ENCODE peak calls at places on chromosomes 13 and 19, in nine cellular contexts. One of them, this sample, is unnamed. For H3K36me3, the result is how much of the 10 kb centered on the place peaks cover.

GRCh38 chr19:16825312-16826168 is 3.7 kb upstream of the SIN3B start:
- DNase-seq in Caco-2: no peak
- DNase-seq in PC-9: no peak
- DNase-seq in ascending aorta: no peak
- DNase-seq in colonic mucosa: peak
- DNase-seq in endodermal cell: peak
- DNase-seq in breast epithelium: peak
- DNase-seq in lung: peak
- DNase-seq in IMR-90: peak
- DNase-seq in this sample: no peak

GRCh38 chr13:54232700-54233099 is 1204.1 kb downstream of the OLFM4 start:
- DNase-seq in endodermal cell: no peak
- DNase-seq in lung: no peak
- DNase-seq in colonic mucosa: no peak
- DNase-seq in PC-9: no peak
- DNase-seq in ascending aorta: no peak
- DNase-seq in breast epithelium: no peak
- DNase-seq in Caco-2: no peak
- DNase-seq in IMR-90: no peak
- DNase-seq in this sample: no peak

GRCh38 chr19:53659292-53659691 is 27.5 kb downstream of the DPRX start:
- DNase-seq in breast epithelium: no peak
- DNase-seq in PC-9: peak
- DNase-seq in ascending aorta: no peak
- DNase-seq in Caco-2: peak
- DNase-seq in lung: no peak
- DNase-seq in IMR-90: no peak
- DNase-seq in colonic mucosa: no peak
- DNase-seq in endodermal cell: peak
- DNase-seq in this sample: peak

GRCh38 chr13:26619321-26619720 is 61.8 kb downstream of the WASF3 start:
- DNase-seq in endodermal cell: no peak
- DNase-seq in colonic mucosa: no peak
- DNase-seq in Caco-2: no peak
- DNase-seq in IMR-90: peak
- DNase-seq in lung: no peak
- DNase-seq in ascending aorta: no peak
- DNase-seq in breast epithelium: no peak
- DNase-seq in PC-9: no peak
- DNase-seq in this sample: no peak

GRCh38 chr13:49791753-49792549 is 531 bp downstream of the KPNA3 start:
- DNase-seq in lung: peak
- DNase-seq in PC-9: no peak
- DNase-seq in endodermal cell: peak
- DNase-seq in colonic mucosa: peak
- DNase-seq in breast epithelium: no peak
- DNase-seq in Caco-2: peak
- DNase-seq in ascending aorta: no peak
- DNase-seq in IMR-90: peak
- DNase-seq in this sample: peak

GRCh38 chr19:7908742-7909461 is 5.2 kb downstream of the MAP2K7 start:
- DNase-seq in PC-9: no peak
- DNase-seq in lung: no peak
- DNase-seq in breast epithelium: no peak
- DNase-seq in endodermal cell: no peak
- DNase-seq in colonic mucosa: no peak
- DNase-seq in ascending aorta: no peak
- DNase-seq in Caco-2: peak
- DNase-seq in IMR-90: no peak
- DNase-seq in this sample: no peak

GRCh38 chr13:27658569-27658968 is 36.9 kb downstream of the POLR1D start:
- DNase-seq in Caco-2: no peak
- DNase-seq in IMR-90: peak
- DNase-seq in endodermal cell: no peak
- DNase-seq in colonic mucosa: no peak
- DNase-seq in breast epithelium: no peak
- DNase-seq in PC-9: peak
- DNase-seq in ascending aorta: no peak
- DNase-seq in lung: no peak
- DNase-seq in this sample: peak

GRCh38 chr13:28533049-28533436 is 38.1 kb upstream of the FLT1 start:
- DNase-seq in PC-9: no peak
- DNase-seq in lung: no peak
- DNase-seq in ascending aorta: no peak
- DNase-seq in colonic mucosa: no peak
- DNase-seq in endodermal cell: no peak
- DNase-seq in breast epithelium: no peak
- DNase-seq in Caco-2: no peak
- DNase-seq in IMR-90: no peak
- DNase-seq in this sample: peak

GRCh38 chr19:35710784-35711723 is 6.7 kb downstream of the ZBTB32 start:
- DNase-seq in colonic mucosa: no peak
- DNase-seq in Caco-2: no peak
- DNase-seq in breast epithelium: no peak
- DNase-seq in endodermal cell: no peak
- DNase-seq in PC-9: no peak
- DNase-seq in lung: no peak
- DNase-seq in IMR-90: no peak
- DNase-seq in ascending aorta: no peak
- DNase-seq in this sample: no peak

GRCh38 chr13:113142876-113143275 is 15.6 kb upstream of the PROZ start:
- DNase-seq in IMR-90: no peak
- DNase-seq in Caco-2: no peak
- DNase-seq in endodermal cell: peak
- DNase-seq in breast epithelium: peak
- DNase-seq in colonic mucosa: no peak
- DNase-seq in ascending aorta: no peak
- DNase-seq in PC-9: no peak
- DNase-seq in lung: no peak
- DNase-seq in this sample: no peak

GRCh38 chr13:95677564-95678386 is 836 bp downstream of the DNAJC3 start:
- DNase-seq in ascending aorta: no peak
- DNase-seq in lung: peak
- DNase-seq in Caco-2: no peak
- DNase-seq in colonic mucosa: peak
- DNase-seq in breast epithelium: no peak
- DNase-seq in IMR-90: peak
- DNase-seq in endodermal cell: no peak
- DNase-seq in PC-9: no peak
- DNase-seq in this sample: peak

GRCh38 chr13:53382008-53382407 is 353.4 kb downstream of the OLFM4 start:
- DNase-seq in PC-9: no peak
- DNase-seq in lung: no peak
- DNase-seq in breast epithelium: no peak
- DNase-seq in endodermal cell: peak
- DNase-seq in IMR-90: no peak
- DNase-seq in colonic mucosa: no peak
- DNase-seq in ascending aorta: no peak
- DNase-seq in Caco-2: no peak
- DNase-seq in this sample: no peak

GRCh38 chr19:55703790-55704215 is 28.8 kb downstream of the EPN1 start:
- DNase-seq in lung: no peak
- DNase-seq in ascending aorta: no peak
- DNase-seq in Caco-2: no peak
- DNase-seq in colonic mucosa: no peak
- DNase-seq in PC-9: no peak
- DNase-seq in IMR-90: no peak
- DNase-seq in breast epithelium: no peak
- DNase-seq in endodermal cell: peak
- DNase-seq in this sample: no peak

GRCh38 chr13:41694902-41695301 is 237.6 kb downstream of the RGCC start:
- DNase-seq in breast epithelium: no peak
- DNase-seq in ascending aorta: peak
- DNase-seq in PC-9: no peak
- DNase-seq in Caco-2: no peak
- DNase-seq in IMR-90: peak
- DNase-seq in endodermal cell: no peak
- DNase-seq in lung: peak
- DNase-seq in colonic mucosa: peak
- DNase-seq in this sample: peak

GRCh38 chr19:33688657-33688992 is 66.9 kb downstream of the CHST8 start:
- DNase-seq in ascending aorta: no peak
- DNase-seq in Caco-2: no peak
- DNase-seq in IMR-90: no peak
- DNase-seq in endodermal cell: no peak
- DNase-seq in breast epithelium: peak
- DNase-seq in PC-9: no peak
- DNase-seq in colonic mucosa: no peak
- DNase-seq in lung: no peak
- DNase-seq in this sample: no peak

GRCh38 chr19:39949026-39949747 is 14.8 kb upstream of the FCGBP start:
- DNase-seq in endodermal cell: no peak
- DNase-seq in colonic mucosa: no peak
- DNase-seq in breast epithelium: no peak
- DNase-seq in ascending aorta: no peak
- DNase-seq in lung: peak
- DNase-seq in Caco-2: no peak
- DNase-seq in IMR-90: no peak
- DNase-seq in PC-9: no peak
- DNase-seq in this sample: no peak

GRCh38 chr19:7597689-7598088 is 2.0 kb downstream of the CAMSAP3 start:
- DNase-seq in ascending aorta: no peak
- DNase-seq in endodermal cell: no peak
- DNase-seq in Caco-2: no peak
- DNase-seq in colonic mucosa: no peak
- DNase-seq in PC-9: no peak
- DNase-seq in lung: no peak
- DNase-seq in IMR-90: no peak
- DNase-seq in breast epithelium: no peak
- DNase-seq in this sample: no peak

GRCh38 chr19:34226036-34226435 is 28.3 kb upstream of the GARRE1 start:
- DNase-seq in breast epithelium: no peak
- DNase-seq in IMR-90: no peak
- DNase-seq in ascending aorta: no peak
- DNase-seq in colonic mucosa: no peak
- DNase-seq in Caco-2: no peak
- DNase-seq in endodermal cell: no peak
- DNase-seq in lung: no peak
- DNase-seq in PC-9: no peak
- DNase-seq in this sample: no peak

GRCh38 chr19:18697680-18698079 is 14.2 kb downstream of the CRTC1 start:
- DNase-seq in endodermal cell: no peak
- DNase-seq in lung: peak
- DNase-seq in ascending aorta: no peak
- DNase-seq in Caco-2: no peak
- DNase-seq in colonic mucosa: peak
- DNase-seq in IMR-90: no peak
- DNase-seq in breast epithelium: no peak
- DNase-seq in PC-9: no peak
- DNase-seq in this sample: no peak

GRCh38 chr13:28819748-28820098 is 416 bp upstream of the MTUS2 start:
- DNase-seq in Caco-2: peak
- DNase-seq in colonic mucosa: peak
- DNase-seq in endodermal cell: peak
- DNase-seq in PC-9: no peak
- DNase-seq in IMR-90: peak
- DNase-seq in ascending aorta: no peak
- DNase-seq in breast epithelium: no peak
- DNase-seq in lung: no peak
- DNase-seq in this sample: peak

GRCh38 chr13:98875146-98875729 is 102.6 kb downstream of the DOCK9 start:
- DNase-seq in endodermal cell: no peak
- DNase-seq in Caco-2: no peak
- DNase-seq in colonic mucosa: no peak
- DNase-seq in IMR-90: no peak
- DNase-seq in breast epithelium: no peak
- DNase-seq in PC-9: no peak
- DNase-seq in ascending aorta: no peak
- DNase-seq in lung: no peak
- DNase-seq in this sample: no peak
- H3K36me3 ChIP-seq in endodermal cell: under half
- H3K36me3 ChIP-seq in Caco-2: under half
- H3K36me3 ChIP-seq in colonic mucosa: under half
- H3K36me3 ChIP-seq in IMR-90: under half
- H3K36me3 ChIP-seq in breast epithelium: under half
- H3K36me3 ChIP-seq in PC-9: under half
- H3K36me3 ChIP-seq in ascending aorta: under half
- H3K36me3 ChIP-seq in lung: under half
- H3K36me3 ChIP-seq in this sample: under half

GRCh38 chr19:5172859-5173577 is 167.6 kb downstream of the PTPRS start:
- DNase-seq in endodermal cell: no peak
- DNase-seq in PC-9: peak
- DNase-seq in breast epithelium: no peak
- DNase-seq in IMR-90: peak
- DNase-seq in ascending aorta: no peak
- DNase-seq in lung: no peak
- DNase-seq in colonic mucosa: no peak
- DNase-seq in Caco-2: peak
- DNase-seq in this sample: peak
- H3K36me3 ChIP-seq in endodermal cell: under half
- H3K36me3 ChIP-seq in PC-9: under half
- H3K36me3 ChIP-seq in breast epithelium: under half
- H3K36me3 ChIP-seq in IMR-90: under half
- H3K36me3 ChIP-seq in ascending aorta: under half
- H3K36me3 ChIP-seq in lung: under half
- H3K36me3 ChIP-seq in colonic mucosa: under half
- H3K36me3 ChIP-seq in Caco-2: under half
- H3K36me3 ChIP-seq in this sample: under half

GRCh38 chr19:38276942-38277517 is 12.7 kb downstream of the SPINT2 start:
- DNase-seq in breast epithelium: no peak
- DNase-seq in IMR-90: no peak
- DNase-seq in ascending aorta: no peak
- DNase-seq in Caco-2: no peak
- DNase-seq in endodermal cell: no peak
- DNase-seq in colonic mucosa: no peak
- DNase-seq in PC-9: no peak
- DNase-seq in lung: no peak
- DNase-seq in this sample: no peak
- H3K36me3 ChIP-seq in breast epithelium: under half
- H3K36me3 ChIP-seq in IMR-90: under half
- H3K36me3 ChIP-seq in ascending aorta: under half
- H3K36me3 ChIP-seq in Caco-2: under half
- H3K36me3 ChIP-seq in endodermal cell: under half
- H3K36me3 ChIP-seq in colonic mucosa: under half
- H3K36me3 ChIP-seq in PC-9: under half
- H3K36me3 ChIP-seq in lung: under half
- H3K36me3 ChIP-seq in this sample: under half

DNA sequence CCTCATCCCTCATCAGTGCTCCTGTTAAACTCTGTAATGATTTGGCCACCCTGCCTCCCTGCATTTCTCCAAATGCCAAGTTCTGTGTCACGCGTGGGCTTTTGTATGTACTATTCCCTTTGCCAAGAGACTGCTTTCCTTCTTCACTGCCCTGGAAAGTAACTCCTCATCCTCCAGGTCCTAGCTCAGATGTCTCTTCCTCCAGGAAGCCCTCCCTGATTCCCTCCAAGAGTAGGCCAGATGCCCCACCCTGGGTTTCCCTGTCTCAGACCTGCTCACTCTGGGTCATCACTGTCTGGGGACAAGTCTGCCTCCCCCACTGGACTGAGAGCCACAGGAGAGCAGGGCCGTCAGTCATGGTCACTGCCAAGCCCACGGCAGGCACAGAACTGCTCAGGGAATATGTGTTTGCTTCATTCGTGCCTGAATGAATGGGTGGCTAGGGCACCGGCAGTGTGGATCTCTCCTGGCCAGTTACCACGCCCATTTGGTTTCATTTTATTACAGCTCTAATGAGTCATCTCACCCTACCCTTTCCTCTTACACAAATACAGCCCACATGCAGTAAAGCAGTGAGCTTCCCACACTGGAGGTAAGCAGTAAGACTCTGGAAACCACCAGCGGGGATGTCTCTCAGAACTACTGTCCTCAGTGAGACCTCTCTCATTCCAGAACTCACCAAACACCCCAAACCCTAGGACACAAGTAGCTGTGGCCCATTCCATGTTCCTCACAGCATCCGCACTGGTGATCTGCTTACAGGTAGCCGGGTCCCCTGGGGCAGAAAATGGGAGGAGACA is 12.1 kb upstream of the GPR4 start:
- DNase-seq in IMR-90: peak
- DNase-seq in lung: no peak
- DNase-seq in colonic mucosa: peak
- DNase-seq in ascending aorta: no peak
- DNase-seq in Caco-2: peak
- DNase-seq in endodermal cell: no peak
- DNase-seq in breast epithelium: no peak
- DNase-seq in PC-9: peak
- DNase-seq in this sample: peak
- H3K36me3 ChIP-seq in IMR-90: under half
- H3K36me3 ChIP-seq in lung: under half
- H3K36me3 ChIP-seq in colonic mucosa: under half
- H3K36me3 ChIP-seq in ascending aorta: under half
- H3K36me3 ChIP-seq in Caco-2: under half
- H3K36me3 ChIP-seq in endodermal cell: under half
- H3K36me3 ChIP-seq in breast epithelium: under half
- H3K36me3 ChIP-seq in PC-9: under half
- H3K36me3 ChIP-seq in this sample: under half